ENCODE peak calls at places on chromosomes 11 and 22, in seven cellular contexts. A is transverse colon, G is hepatocyte, H is SJSA1, P is A549, W is heart left ventricle, M is thoracic aorta. U is an unnamed sample.

GRCh38 chr11:73585834-73586575 is 11.9 kb downstream of the FAM168A start:
- DNase-seq in P (no peak), G (no peak), W (no peak), H (no peak), A (no peak), M (no peak), U (no peak)

GRCh38 chr11:66815646-66816045 is 27.6 kb upstream of the RCE1 start:
- DNase-seq in G (no peak), H (no peak), P (no peak), A (no peak), M (no peak), W (no peak), U (no peak)

GRCh38 chr11:22634897-22635629 is 9.4 kb upstream of the FANCF start:
- DNase-seq in P (no peak), M (no peak), H (no peak), W (no peak), G (peak; percentile 35), A (no peak), U (peak; percentile 78)

GRCh38 chr22:33883961-33884808 is 36.1 kb downstream of the LARGE1 start:
- DNase-seq in A (no peak), H (no peak), G (no peak), P (no peak), M (no peak), W (peak; percentile 43), U (no peak)

GRCh38 chr11:114125959-114126358 is 66.4 kb downstream of the ZBTB16 start:
- DNase-seq in H (no peak), W (no peak), M (no peak), A (no peak), P (no peak), G (no peak), U (no peak)

GRCh38 chr22:27989758-27990450 is 70.8 kb upstream of the PITPNB start:
- DNase-seq in P (no peak), W (no peak), A (no peak), H (peak; percentile 29), M (no peak), G (no peak), U (no peak)

GRCh38 chr11:91263698-91264097 is 960.9 kb upstream of the FAT3 start:
- DNase-seq in M (no peak), P (no peak), A (no peak), H (no peak), W (no peak), G (no peak), U (no peak)

GRCh38 chr11:64245401-64245796 is 1.3 kb downstream of the PPP1R14B start:
- DNase-seq in W (peak; percentile 64), H (no peak), M (no peak), A (peak; percentile 70), P (no peak), G (no peak), U (no peak)

GRCh38 chr11:58968251-58968711 is 29.0 kb downstream of the GLYATL1 start:
- DNase-seq in P (no peak), G (peak; percentile 8), W (no peak), H (no peak), M (no peak), A (no peak), U (no peak)

GRCh38 chr11:102110761-102111010 is 439 bp downstream of the YAP1 start:
- DNase-seq in G (no peak), M (no peak), W (no peak), H (no peak), A (no peak), P (no peak), U (no peak)

GRCh38 chr11:469684-470667 is 19.9 kb downstream of the PTDSS2 start:
- DNase-seq in P (peak; percentile 67), W (no peak), M (no peak), G (peak; percentile 91), A (peak; percentile 62), H (peak; percentile 60), U (peak; percentile 26)

GRCh38 chr11:19603771-19604170 is 108.9 kb upstream of the NAV2 start:
- DNase-seq in A (no peak), H (no peak), M (no peak), P (no peak), G (no peak), W (no peak), U (no peak)

GRCh38 chr11:134405436-134405835 is 6.6 kb downstream of the B3GAT1 start:
- DNase-seq in H (no peak), A (no peak), W (no peak), G (no peak), P (no peak), M (no peak), U (no peak)

GRCh38 chr11:118342503-118343161 is at the start of gene CD3D:
- DNase-seq in W (no peak), M (no peak), H (no peak), P (no peak), A (no peak), G (no peak), U (no peak)

GRCh38 chr22:28139993-28140392 is 220.9 kb upstream of the PITPNB start:
- DNase-seq in A (no peak), M (no peak), H (peak; percentile 51), P (no peak), G (no peak), W (no peak), U (no peak)

GRCh38 chr11:27868226-27868625 is 168.0 kb upstream of the BDNF start:
- DNase-seq in M (no peak), A (no peak), H (no peak), G (no peak), W (no peak), P (no peak), U (no peak)

GRCh38 chr22:50303848-50304527 is 3.5 kb downstream of the PLXNB2 start:
- DNase-seq in G (peak; percentile 83), W (peak; percentile 52), M (no peak), P (no peak), H (no peak), A (peak; percentile 72), U (peak; percentile 58)

GRCh38 chr22:43167001-43167589 is 15.7 kb downstream of the TSPO start:
- DNase-seq in W (no peak), P (no peak), H (no peak), G (no peak), A (no peak), M (no peak), U (no peak)

GRCh38 chr22:36873614-36874308 is 13.0 kb downstream of the NCF4 start:
- DNase-seq in G (peak; percentile 74), W (peak; percentile 30), P (peak; percentile 67), H (peak; percentile 55), A (peak; percentile 57), M (no peak), U (peak; percentile 53)

GRCh38 chr11:59025097-59025496 is 61.0 kb upstream of the GLYATL1B start:
- DNase-seq in M (no peak), W (no peak), A (peak; percentile 16), H (no peak), P (no peak), G (peak; percentile 59), U (peak; percentile 38)

GRCh38 chr22:37930952-37931440 is 22.4 kb downstream of the C22orf23 start:
- DNase-seq in G (no peak), W (no peak), P (no peak), A (no peak), H (no peak), M (no peak), U (no peak)

GRCh38 chr11:8095831-8096522 is 15.0 kb downstream of the TUB start:
- DNase-seq in P (no peak), G (no peak), H (no peak), W (no peak), M (no peak), A (no peak), U (no peak)

GRCh38 chr11:4851033-4851432 is 2.0 kb upstream of the OR51S1 start:
- DNase-seq in M (no peak), G (no peak), A (no peak), W (peak; percentile 30), H (no peak), P (no peak), U (no peak)

GRCh38 chr11:34311126-34311525 is 46.7 kb downstream of the ABTB2 start:
- DNase-seq in G (no peak), W (peak; percentile 21), P (no peak), M (no peak), A (no peak), H (no peak), U (no peak)

GRCh38 chr22:42172385-42173172 is 42.0 kb upstream of the CYP2D6 start:
- DNase-seq in P (no peak), G (peak; percentile 68), A (peak; percentile 74), M (no peak), W (no peak), H (no peak), U (no peak)

GRCh38 chr22:47433627-47434026 is 671.2 kb downstream of the TBC1D22A start:
- DNase-seq in A (no peak), M (no peak), H (no peak), W (no peak), P (no peak), G (no peak), U (no peak)
- H3K9me3 ChIP-seq in A (no peaks in the 10 kb centered on the region), M (no peaks in the 10 kb centered on the region), H (no peaks in the 10 kb centered on the region), W (no peaks in the 10 kb centered on the region), P (peaks cover 9% of the 10 kb centered on the region), G (no peaks in the 10 kb centered on the region), U (no peaks in the 10 kb centered on the region)

GRCh38 chr11:1757861-1758610 is 5.7 kb downstream of the CTSD start:
- DNase-seq in P (no peak), H (no peak), G (no peak), W (no peak), M (no peak), A (peak; percentile 58), U (no peak)
- H3K4me1 ChIP-seq in P (peaks cover 40% of the 10 kb centered on the region), H (peaks cover 37% of the 10 kb centered on the region), G (peaks cover 8% of the 10 kb centered on the region), W (peaks cover 67% of the 10 kb centered on the region), M (peaks cover 56% of the 10 kb centered on the region), A (peaks cover 60% of the 10 kb centered on the region), U (peaks cover 7% of the 10 kb centered on the region)

GRCh38 chr22:16803255-16803917 is 21.8 kb downstream of the XKR3 start:
- DNase-seq in W (no peak), G (no peak), M (no peak), A (no peak), H (no peak), P (no peak), U (no peak)

GRCh38 chr22:16801088-16801487 is 24.1 kb downstream of the XKR3 start:
- DNase-seq in P (no peak), M (no peak), G (no peak), H (no peak), A (no peak), W (no peak), U (no peak)

GRCh38 chr22:16801571-16801970 is 23.6 kb downstream of the XKR3 start:
- DNase-seq in W (no peak), G (no peak), H (no peak), A (no peak), M (no peak), P (no peak), U (no peak)

GRCh38 chr22:16804882-16805281 is 20.3 kb downstream of the XKR3 start:
- DNase-seq in G (no peak), M (no peak), A (no peak), W (no peak), P (no peak), H (no peak), U (no peak)

DNA sequence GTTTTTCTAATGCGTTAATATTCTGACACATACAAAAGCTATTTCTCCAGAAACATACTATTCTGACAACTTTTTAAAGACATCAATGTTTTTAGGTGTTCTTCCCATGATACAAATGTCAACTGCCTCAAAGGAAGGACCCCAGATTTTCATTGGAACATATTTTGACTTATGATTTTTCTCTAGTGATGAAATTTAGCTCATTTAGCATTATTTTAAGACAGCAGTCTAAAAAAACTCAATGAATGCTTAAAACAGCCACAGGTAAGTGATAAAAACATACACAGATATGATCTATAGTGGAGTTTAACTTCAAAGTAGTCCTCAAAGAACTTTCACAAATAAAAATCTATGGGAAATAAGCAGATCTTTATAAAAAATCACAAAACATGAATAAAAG is 24.9 kb downstream of the XKR3 start:
- DNase-seq in H (no peak), M (no peak), A (no peak), G (no peak), P (no peak), W (no peak), U (no peak)
- H3K9me3 ChIP-seq in H (no peaks in the 10 kb centered on the region), M (no peaks in the 10 kb centered on the region), A (peaks cover 5% of the 10 kb centered on the region), G (no peaks in the 10 kb centered on the region), P (no peaks in the 10 kb centered on the region), W (no peaks in the 10 kb centered on the region), U (no peaks in the 10 kb centered on the region)

GRCh38 chr11:65298131-65298535 is 16.5 kb upstream of the CDC42EP2 start:
- DNase-seq in A (peak; percentile 63), G (no peak), M (no peak), P (no peak), W (peak; percentile 86), H (no peak), U (no peak)
- H3K4me1 ChIP-seq in A (peaks cover 77% of the 10 kb centered on the region), G (peaks cover 34% of the 10 kb centered on the region), M (peaks cover 25% of the 10 kb centered on the region), P (peaks cover 25% of the 10 kb centered on the region), W (peaks cover 69% of the 10 kb centered on the region), H (peaks cover 5% of the 10 kb centered on the region), U (peaks cover 62% of the 10 kb centered on the region)